ENCODE peak calls at places on chromosome 4, in nine cellular contexts. One of them, this sample, is unnamed.

GRCh38 chr4:110586137-110586850 is 36.6 kb downstream of the PITX2 start:
- DNase-seq in EH: peak
- DNase-seq in astrocyte: peak
- DNase-seq in NCI-H2081: no peak
- DNase-seq in CMK: no peak
- DNase-seq in SK-N-MC: peak
- DNase-seq in astrocyte of the spinal cord: peak
- DNase-seq in bronchial epithelial cell: peak
- DNase-seq in CD8-positive, alpha-beta T cell: no peak
- DNase-seq in this sample: no peak

GRCh38 chr4:141768954-141769353 is 132.6 kb downstream of the IL15 start:
- DNase-seq in CMK: no peak
- DNase-seq in astrocyte of the spinal cord: peak
- DNase-seq in EH: peak
- DNase-seq in CD8-positive, alpha-beta T cell: no peak
- DNase-seq in NCI-H2081: no peak
- DNase-seq in bronchial epithelial cell: peak
- DNase-seq in astrocyte: peak
- DNase-seq in SK-N-MC: peak
- DNase-seq in this sample: no peak

GRCh38 chr4:148786699-148787098 is 344.5 kb upstream of the NR3C2 start:
- DNase-seq in SK-N-MC: no peak
- DNase-seq in NCI-H2081: no peak
- DNase-seq in astrocyte: no peak
- DNase-seq in CMK: no peak
- DNase-seq in CD8-positive, alpha-beta T cell: no peak
- DNase-seq in EH: no peak
- DNase-seq in astrocyte of the spinal cord: no peak
- DNase-seq in bronchial epithelial cell: no peak
- DNase-seq in this sample: no peak

GRCh38 chr4:107755841-107756356 is 35.9 kb upstream of the PAPSS1 start:
- DNase-seq in astrocyte of the spinal cord: peak
- DNase-seq in EH: peak
- DNase-seq in SK-N-MC: no peak
- DNase-seq in bronchial epithelial cell: no peak
- DNase-seq in astrocyte: peak
- DNase-seq in NCI-H2081: no peak
- DNase-seq in CMK: no peak
- DNase-seq in CD8-positive, alpha-beta T cell: no peak
- DNase-seq in this sample: no peak

GRCh38 chr4:184021389-184021788 is 116.3 kb downstream of the STOX2 start:
- DNase-seq in CMK: no peak
- DNase-seq in EH: no peak
- DNase-seq in CD8-positive, alpha-beta T cell: no peak
- DNase-seq in astrocyte: no peak
- DNase-seq in NCI-H2081: no peak
- DNase-seq in SK-N-MC: no peak
- DNase-seq in bronchial epithelial cell: peak
- DNase-seq in astrocyte of the spinal cord: no peak
- DNase-seq in this sample: no peak

GRCh38 chr4:124192544-124192943 is 520.0 kb downstream of the ANKRD50 start:
- DNase-seq in CMK: no peak
- DNase-seq in EH: no peak
- DNase-seq in CD8-positive, alpha-beta T cell: no peak
- DNase-seq in SK-N-MC: no peak
- DNase-seq in astrocyte: no peak
- DNase-seq in bronchial epithelial cell: no peak
- DNase-seq in astrocyte of the spinal cord: no peak
- DNase-seq in NCI-H2081: no peak
- DNase-seq in this sample: no peak

GRCh38 chr4:182190306-182190705 is 52.9 kb upstream of the TENM3 start:
- DNase-seq in NCI-H2081: no peak
- DNase-seq in astrocyte: peak
- DNase-seq in CMK: no peak
- DNase-seq in SK-N-MC: no peak
- DNase-seq in CD8-positive, alpha-beta T cell: no peak
- DNase-seq in EH: no peak
- DNase-seq in bronchial epithelial cell: no peak
- DNase-seq in astrocyte of the spinal cord: no peak
- DNase-seq in this sample: no peak

GRCh38 chr4:83128235-83128929 is 13.9 kb upstream of the PLAC8 start:
- DNase-seq in NCI-H2081: no peak
- DNase-seq in CMK: no peak
- DNase-seq in CD8-positive, alpha-beta T cell: no peak
- DNase-seq in SK-N-MC: no peak
- DNase-seq in EH: peak
- DNase-seq in astrocyte: peak
- DNase-seq in astrocyte of the spinal cord: peak
- DNase-seq in bronchial epithelial cell: peak
- DNase-seq in this sample: no peak

GRCh38 chr4:66574145-66574978 is 904.1 kb upstream of the EPHA5 start:
- DNase-seq in CD8-positive, alpha-beta T cell: no peak
- DNase-seq in SK-N-MC: no peak
- DNase-seq in EH: peak
- DNase-seq in NCI-H2081: no peak
- DNase-seq in astrocyte: peak
- DNase-seq in astrocyte of the spinal cord: peak
- DNase-seq in bronchial epithelial cell: no peak
- DNase-seq in CMK: no peak
- DNase-seq in this sample: no peak

GRCh38 chr4:37780444-37781133 is 45.9 kb upstream of the PGM2 start:
- DNase-seq in CMK: no peak
- DNase-seq in EH: peak
- DNase-seq in astrocyte of the spinal cord: peak
- DNase-seq in SK-N-MC: no peak
- DNase-seq in astrocyte: no peak
- DNase-seq in bronchial epithelial cell: peak
- DNase-seq in NCI-H2081: no peak
- DNase-seq in CD8-positive, alpha-beta T cell: peak
- DNase-seq in this sample: peak

GRCh38 chr4:141541851-141542250 is 94.5 kb upstream of the IL15 start:
- DNase-seq in CMK: no peak
- DNase-seq in SK-N-MC: no peak
- DNase-seq in NCI-H2081: no peak
- DNase-seq in bronchial epithelial cell: no peak
- DNase-seq in astrocyte of the spinal cord: peak
- DNase-seq in CD8-positive, alpha-beta T cell: no peak
- DNase-seq in astrocyte: peak
- DNase-seq in EH: peak
- DNase-seq in this sample: no peak

GRCh38 chr4:170124391-170124790 is 34.6 kb upstream of the AADAT start:
- DNase-seq in CMK: no peak
- DNase-seq in CD8-positive, alpha-beta T cell: no peak
- DNase-seq in NCI-H2081: no peak
- DNase-seq in astrocyte of the spinal cord: no peak
- DNase-seq in bronchial epithelial cell: no peak
- DNase-seq in EH: no peak
- DNase-seq in astrocyte: no peak
- DNase-seq in SK-N-MC: no peak
- DNase-seq in this sample: no peak

GRCh38 chr4:5749568-5749967 is 38.6 kb downstream of the EVC start:
- DNase-seq in CMK: no peak
- DNase-seq in bronchial epithelial cell: no peak
- DNase-seq in astrocyte of the spinal cord: no peak
- DNase-seq in NCI-H2081: no peak
- DNase-seq in EH: no peak
- DNase-seq in CD8-positive, alpha-beta T cell: no peak
- DNase-seq in astrocyte: no peak
- DNase-seq in SK-N-MC: no peak
- DNase-seq in this sample: no peak

GRCh38 chr4:48698029-48698901 is 81.8 kb downstream of the FRYL start:
- DNase-seq in CMK: no peak
- DNase-seq in CD8-positive, alpha-beta T cell: no peak
- DNase-seq in EH: peak
- DNase-seq in bronchial epithelial cell: peak
- DNase-seq in NCI-H2081: no peak
- DNase-seq in astrocyte of the spinal cord: peak
- DNase-seq in astrocyte: peak
- DNase-seq in SK-N-MC: no peak
- DNase-seq in this sample: peak

GRCh38 chr4:55272102-55272501 is 73.9 kb upstream of the SRD5A3 start:
- DNase-seq in NCI-H2081: no peak
- DNase-seq in EH: no peak
- DNase-seq in astrocyte: no peak
- DNase-seq in SK-N-MC: no peak
- DNase-seq in CMK: no peak
- DNase-seq in CD8-positive, alpha-beta T cell: no peak
- DNase-seq in astrocyte of the spinal cord: no peak
- DNase-seq in bronchial epithelial cell: no peak
- DNase-seq in this sample: no peak

GRCh38 chr4:126106658-126107057 is 791.9 kb downstream of the FAT4 start:
- DNase-seq in astrocyte: no peak
- DNase-seq in CMK: no peak
- DNase-seq in CD8-positive, alpha-beta T cell: no peak
- DNase-seq in NCI-H2081: no peak
- DNase-seq in EH: peak
- DNase-seq in SK-N-MC: no peak
- DNase-seq in astrocyte of the spinal cord: no peak
- DNase-seq in bronchial epithelial cell: peak
- DNase-seq in this sample: no peak

GRCh38 chr4:173195132-173195531 is 26.5 kb downstream of the GALNT7 start:
- DNase-seq in CD8-positive, alpha-beta T cell: no peak
- DNase-seq in bronchial epithelial cell: no peak
- DNase-seq in EH: no peak
- DNase-seq in SK-N-MC: no peak
- DNase-seq in NCI-H2081: no peak
- DNase-seq in astrocyte: no peak
- DNase-seq in astrocyte of the spinal cord: no peak
- DNase-seq in CMK: no peak
- DNase-seq in this sample: no peak

GRCh38 chr4:166493828-166494432 is 620.9 kb downstream of the TLL1 start:
- DNase-seq in astrocyte of the spinal cord: peak
- DNase-seq in EH: peak
- DNase-seq in bronchial epithelial cell: no peak
- DNase-seq in astrocyte: peak
- DNase-seq in CD8-positive, alpha-beta T cell: no peak
- DNase-seq in NCI-H2081: no peak
- DNase-seq in SK-N-MC: no peak
- DNase-seq in CMK: no peak
- DNase-seq in this sample: no peak

GRCh38 chr4:101349346-101350064 is 2.2 kb upstream of the PPP3CA start:
- DNase-seq in bronchial epithelial cell: peak
- DNase-seq in CMK: no peak
- DNase-seq in CD8-positive, alpha-beta T cell: no peak
- DNase-seq in astrocyte: peak
- DNase-seq in SK-N-MC: no peak
- DNase-seq in EH: no peak
- DNase-seq in NCI-H2081: peak
- DNase-seq in astrocyte of the spinal cord: no peak
- DNase-seq in this sample: no peak

GRCh38 chr4:120691536-120691935 is 231.0 kb downstream of the PRDM5 start:
- DNase-seq in EH: no peak
- DNase-seq in CMK: no peak
- DNase-seq in astrocyte: peak
- DNase-seq in CD8-positive, alpha-beta T cell: no peak
- DNase-seq in astrocyte of the spinal cord: no peak
- DNase-seq in SK-N-MC: no peak
- DNase-seq in bronchial epithelial cell: no peak
- DNase-seq in NCI-H2081: no peak
- DNase-seq in this sample: no peak

This sample was measured in CD4-positive, alpha-beta T cell.